ENCODE peak calls at places on chromosomes 13 and 19, in five cellular contexts. H, D, O, S and C are unnamed samples.

GRCh38 chr19:33727331-33728028 is 69.2 kb upstream of the KCTD15 start:
- DNase-seq in H (no peak), D (no peak), S (no peak), O (peak), C (peak)

GRCh38 chr19:45147835-45148676 is 12.7 kb downstream of the NKPD1 start:
- DNase-seq in S (peak), H (no peak), D (no peak), O (no peak), C (no peak)

GRCh38 chr13:33542309-33543088 is 256.9 kb upstream of the STARD13 start:
- DNase-seq in O (peak), H (peak), S (peak), D (peak), C (peak)

GRCh38 chr13:49436890-49437289 is 7.0 kb downstream of the CAB39L start:
- DNase-seq in O (no peak), S (no peak), H (peak), D (peak), C (peak)

GRCh38 chr13:109156181-109156935 is 526.9 kb downstream of the MYO16 start:
- DNase-seq in D (peak), S (no peak), O (no peak), H (peak), C (no peak)

GRCh38 chr13:96003304-96003703 is 49.9 kb downstream of the UGGT2 start:
- DNase-seq in S (no peak), O (no peak), D (peak), H (no peak), C (no peak)

GRCh38 chr13:102555914-102556553 is 40.8 kb upstream of the TPP2 start:
- DNase-seq in D (peak), H (no peak), O (no peak), S (peak), C (no peak)

GRCh38 chr19:2756477-2756876 is 16.7 kb upstream of the SLC39A3 start:
- DNase-seq in H (no peak), O (peak), S (no peak), D (no peak), C (no peak)

GRCh38 chr19:35135389-35135909 is 590 bp upstream of the LGI4 start:
- DNase-seq in H (peak), O (peak), S (peak), D (peak), C (peak)

GRCh38 chr13:80217614-80218456 is 123.1 kb downstream of the SPRY2 start:
- DNase-seq in H (no peak), S (peak), D (peak), O (no peak), C (no peak)